ENCODE peak calls at places on chromosomes 13 and 19, in seven cellular contexts. H is RWPE1; L is A549; U is aorta; T is ovary; K is small intestine; P is CD8-positive, alpha-beta memory T cell. X is an unnamed sample.
A peak's percentile ranks its signal among the peaks of the same experiment; 100 is the strongest.

GRCh38 chr19:3959766-3960131 is 11.2 kb downstream of the DAPK3 start:
- DNase-seq in H (no peak), K (no peak), L (no peak), T (no peak), P (no peak), U (no peak), X (no peak)

GRCh38 chr19:57171551-57172081 is 4.3 kb upstream of the DUXA start:
- DNase-seq in H (peak; percentile 7), K (no peak), L (no peak), T (peak; percentile 62), U (peak; percentile 85), P (peak; percentile 73), X (peak; percentile 11)

GRCh38 chr13:109273326-109273751 is 513.0 kb downstream of the IRS2 start:
- DNase-seq in K (no peak), H (peak; percentile 42), U (no peak), P (no peak), T (no peak), L (peak; percentile 39), X (no peak)

GRCh38 chr13:95509521-95510315 is 42.8 kb upstream of the CLDN10 start:
- DNase-seq in U (no peak), P (no peak), T (no peak), H (peak; percentile 70), L (no peak), K (no peak), X (no peak)

GRCh38 chr19:38173324-38174041 is 50.5 kb downstream of the DPF1 start:
- DNase-seq in U (peak; percentile 94), H (peak; percentile 97), P (no peak), T (no peak), L (no peak), K (peak; percentile 92), X (no peak)

GRCh38 chr19:53947624-53948023 is 15.1 kb upstream of the CACNG8 start:
- DNase-seq in L (peak; percentile 84), H (no peak), U (peak; percentile 8), P (no peak), K (no peak), T (no peak), X (no peak)

GRCh38 chr19:17965370-17966114 is 1.4 kb upstream of the KCNN1 start:
- DNase-seq in P (no peak), H (no peak), T (no peak), U (no peak), K (peak; percentile 35), L (no peak), X (no peak)

GRCh38 chr19:31938675-31939074 is 406.7 kb upstream of the ZNF507 start:
- DNase-seq in K (no peak), P (no peak), U (no peak), T (no peak), H (no peak), L (no peak), X (no peak)

GRCh38 chr13:51148952-51149573 is 38.0 kb upstream of the C13orf42 start:
- DNase-seq in P (no peak), H (peak; percentile 26), L (peak; percentile 40), K (peak; percentile 9), U (no peak), T (no peak), X (no peak)

GRCh38 chr13:28492527-28493367 is 2.2 kb downstream of the FLT1 start:
- DNase-seq in P (no peak), H (no peak), L (no peak), K (no peak), T (no peak), U (no peak), X (no peak)

GRCh38 chr13:50894504-50894903 is 15.1 kb upstream of the RNASEH2B start:
- DNase-seq in L (no peak), P (no peak), U (no peak), K (peak; percentile 29), H (no peak), T (no peak), X (no peak)

GRCh38 chr13:114063545-114064515 is 68.6 kb downstream of the RASA3 start:
- DNase-seq in L (peak; percentile 60), H (no peak), P (no peak), U (peak; percentile 91), K (peak; percentile 51), T (peak; percentile 58), X (no peak)

GRCh38 chr13:37097008-37097579 is 8.4 kb downstream of the CSNK1A1L start:
- DNase-seq in U (no peak), P (no peak), H (no peak), L (no peak), T (no peak), K (no peak), X (no peak)

GRCh38 chr13:99982021-99982740 is 597 bp downstream of the ZIC2 start:
- DNase-seq in H (no peak), L (peak; percentile 51), T (no peak), U (no peak), P (no peak), K (no peak), X (no peak)

GRCh38 chr13:112968910-112969691 is at the start of gene MCF2L:
- DNase-seq in T (peak; percentile 73), L (peak; percentile 16), H (no peak), U (peak; percentile 75), K (peak; percentile 48), P (peak; percentile 83), X (peak; percentile 65)

GRCh38 chr19:46963093-46963734 is 56.4 kb upstream of the NPAS1 start:
- DNase-seq in L (no peak), T (no peak), P (no peak), K (no peak), H (no peak), U (no peak), X (no peak)

GRCh38 chr19:38255759-38256052 is 468 bp downstream of the PPP1R14A start:
- DNase-seq in T (no peak), U (no peak), H (no peak), L (no peak), P (no peak), K (no peak), X (no peak)

GRCh38 chr13:106466691-106467405 is 68.6 kb downstream of the EFNB2 start:
- DNase-seq in K (no peak), H (no peak), L (no peak), P (no peak), T (no peak), U (no peak), X (no peak)

GRCh38 chr19:11338569-11339253 is 746 bp downstream of the RAB3D start:
- DNase-seq in H (peak; percentile 51), T (no peak), L (no peak), P (no peak), K (peak; percentile 12), U (no peak), X (no peak)

GRCh38 chr13:98370806-98371553 is 193.9 kb upstream of the RNF113B start:
- DNase-seq in H (no peak), P (no peak), U (no peak), L (no peak), K (no peak), T (peak; percentile 71), X (no peak)

GRCh38 chr13:24709186-24709913 is 29.1 kb downstream of the ATP12A start:
- DNase-seq in P (peak; percentile 78), K (peak; percentile 57), H (no peak), T (no peak), L (no peak), U (no peak), X (peak; percentile 77)

GRCh38 chr19:44277331-44277730 is 17.6 kb downstream of the ZNF233 start:
- DNase-seq in T (no peak), L (no peak), U (no peak), H (no peak), K (no peak), P (no peak), X (no peak)
- H3K27ac ChIP-seq in T (no peak overlapping the region), L (no peak overlapping the region), U (no peak overlapping the region), H (no peak overlapping the region), K (no peak overlapping the region), P (no peak overlapping the region), X (no peak overlapping the region)

DNA sequence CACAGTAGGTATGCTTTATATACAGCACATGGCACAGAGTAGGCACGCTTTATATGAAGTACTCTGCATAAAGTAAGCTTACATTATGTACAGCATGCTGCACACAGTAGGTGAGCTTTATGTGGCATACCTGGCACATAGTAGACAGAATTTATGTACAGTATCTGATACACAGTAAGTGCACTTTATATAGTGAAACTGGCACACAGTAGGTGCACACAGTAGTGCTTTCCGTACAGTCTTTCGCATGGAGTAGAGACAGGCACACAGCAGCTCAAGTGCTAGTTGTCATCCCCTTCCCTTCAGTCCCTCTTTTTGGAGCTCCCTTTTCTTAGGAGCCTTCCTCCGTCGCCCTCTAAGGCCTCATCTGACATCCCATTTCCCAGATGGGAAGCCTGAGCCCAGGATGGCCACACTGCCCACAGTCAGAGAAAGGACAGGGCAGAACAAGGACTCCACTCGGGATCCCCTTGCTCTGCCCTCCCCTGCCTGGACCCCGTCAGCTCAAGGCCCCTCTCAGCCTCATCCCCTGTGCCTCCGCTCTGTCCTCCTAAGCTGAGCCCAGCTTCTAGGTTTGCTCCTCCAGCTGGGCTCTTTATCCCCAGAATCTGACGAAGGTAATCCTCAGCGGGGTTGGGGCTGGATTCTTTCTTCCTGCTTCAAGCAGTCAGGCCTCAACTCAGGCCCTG is 852 bp upstream of the CYP4F12 start:
- DNase-seq in K (no peak), P (no peak), L (no peak), T (no peak), U (no peak), H (no peak), X (no peak)
- H3K27ac ChIP-seq in K (peak overlapping the region; percentile 88), P (no peak overlapping the region), L (peak overlapping the region; percentile 58), T (no peak overlapping the region), U (no peak overlapping the region), H (peak overlapping the region; percentile 90), X (no peak overlapping the region)

GRCh38 chr19:1409204-1410005 is 2.0 kb downstream of the DAZAP1 start:
- DNase-seq in P (no peak), T (no peak), H (no peak), U (no peak), L (no peak), K (no peak), X (no peak)
- H3K27ac ChIP-seq in P (peak overlapping the region; percentile 87), T (peak overlapping the region; percentile 75), H (peak overlapping the region; percentile 96), U (peak overlapping the region; percentile 46), L (peak overlapping the region; percentile 100), K (peak overlapping the region; percentile 93), X (peak overlapping the region; percentile 91)

GRCh38 chr13:32642316-32642715 is 56.1 kb downstream of the PDS5B start:
- DNase-seq in T (no peak), K (no peak), L (no peak), P (no peak), U (no peak), H (no peak), X (no peak)

GRCh38 chr13:32642858-32643257 is 56.6 kb downstream of the PDS5B start:
- DNase-seq in H (no peak), T (no peak), K (no peak), L (no peak), P (no peak), U (no peak), X (no peak)

GRCh38 chr13:32650705-32651311 is 64.6 kb downstream of the PDS5B start:
- DNase-seq in K (peak; percentile 70), U (no peak), P (peak; percentile 68), L (peak; percentile 71), H (peak; percentile 25), T (no peak), X (peak; percentile 26)

GRCh38 chr13:32647926-32648325 is 61.7 kb downstream of the PDS5B start:
- DNase-seq in K (no peak), T (no peak), P (no peak), U (no peak), L (no peak), H (no peak), X (no peak)

DNA sequence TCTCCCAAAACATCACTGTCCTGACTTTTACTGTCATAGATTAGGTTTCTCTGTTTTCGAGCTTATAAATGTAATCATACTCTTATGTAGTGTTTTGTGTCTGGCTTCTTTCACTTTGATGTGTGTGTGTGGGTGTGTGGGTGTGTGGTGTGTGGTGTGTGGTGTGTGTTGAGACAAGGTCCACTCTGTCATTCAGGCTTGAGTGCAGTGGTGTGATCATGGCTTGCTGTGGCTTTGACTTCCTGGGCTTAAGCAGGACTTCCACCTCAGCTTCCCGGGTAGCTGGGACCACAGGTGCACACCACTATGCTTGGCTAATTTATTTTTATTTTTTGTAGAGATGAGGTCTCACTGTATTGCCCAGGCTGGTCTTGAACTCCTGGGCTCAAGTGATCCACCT is 59.6 kb downstream of the PDS5B start:
- DNase-seq in L (no peak), U (no peak), P (no peak), K (no peak), H (no peak), T (no peak), X (no peak)
- H3K27ac ChIP-seq in L (no peak overlapping the region), U (no peak overlapping the region), P (no peak overlapping the region), K (no peak overlapping the region), H (no peak overlapping the region), T (no peak overlapping the region), X (no peak overlapping the region)